ENCODE peak calls at places on chromosomes 4 and X, in eight cellular contexts. Y, G, P, H, R, L, B and F are unnamed samples.

GRCh38 chr4:103099691-103100392 is at the start of gene BDH2:
- DNase-seq in Y (peak; percentile 97), G (peak; percentile 39), P (peak; percentile 58), H (peak; percentile 88), R (peak; percentile 78), L (peak; percentile 85), B (peak; percentile 74), F (peak; percentile 86)

GRCh38 chrX:15072880-15073279 is 197.0 kb downstream of the ASB9 start:
- DNase-seq in Y (no peak), G (no peak), P (no peak), H (no peak), R (no peak), L (no peak), B (no peak), F (no peak)

GRCh38 chr4:165537028-165537648 is 158.3 kb downstream of the CPE start:
- DNase-seq in Y (peak; percentile 39), G (no peak), P (no peak), H (peak; percentile 30), R (no peak), L (peak; percentile 40), B (no peak), F (peak; percentile 36)

GRCh38 chrX:148498067-148498466 is 2.4 kb upstream of the AFF2 start:
- DNase-seq in Y (no peak), G (no peak), P (no peak), H (no peak), R (no peak), L (no peak), B (no peak), F (no peak)

GRCh38 chrX:149631293-149632165 is at the start of gene TMEM185A:
- DNase-seq in Y (peak; percentile 32), G (peak; percentile 68), P (peak; percentile 76), H (peak; percentile 70), R (peak; percentile 47), L (peak; percentile 30), B (peak; percentile 36), F (peak; percentile 83)

GRCh38 chrX:140701480-140701879 is 8.1 kb upstream of the LINC00632 start:
- DNase-seq in Y (peak; percentile 37), G (no peak), P (no peak), H (peak; percentile 10), R (no peak), L (no peak), B (no peak), F (peak; percentile 0)

GRCh38 chr4:143397887-143398286 is 61.2 kb downstream of the GAB1 start:
- DNase-seq in Y (peak; percentile 82), G (no peak), P (no peak), H (no peak), R (no peak), L (no peak), B (no peak), F (no peak)

GRCh38 chrX:132636080-132636479 is 147.2 kb upstream of the MBNL3 start:
- DNase-seq in Y (no peak), G (no peak), P (no peak), H (no peak), R (no peak), L (no peak), B (no peak), F (no peak)

GRCh38 chrX:107549504-107549903 is 78.8 kb upstream of the PRPS1 start:
- DNase-seq in Y (no peak), G (no peak), P (no peak), H (no peak), R (no peak), L (no peak), B (no peak), F (no peak)

GRCh38 chr4:8167291-8167690 is 8.7 kb upstream of the ABLIM2 start:
- DNase-seq in Y (no peak), G (no peak), P (no peak), H (no peak), R (no peak), L (no peak), B (no peak), F (no peak)

GRCh38 chr4:3784469-3785291 is 18.5 kb downstream of the ADRA2C start:
- DNase-seq in Y (no peak), G (no peak), P (no peak), H (peak; percentile 9), R (no peak), L (peak; percentile 92), B (no peak), F (no peak)

GRCh38 chrX:40415675-40416074 is 165.1 kb upstream of the ATP6AP2 start:
- DNase-seq in Y (no peak), G (no peak), P (no peak), H (no peak), R (no peak), L (no peak), B (no peak), F (no peak)

GRCh38 chrX:98068210-98068609 is 1184.5 kb downstream of the RPA4 start:
- DNase-seq in Y (no peak), G (no peak), P (no peak), H (no peak), R (no peak), L (no peak), B (no peak), F (no peak)

GRCh38 chrX:104013606-104014005 is at the start of gene H2BW1:
- DNase-seq in Y (no peak), G (no peak), P (no peak), H (no peak), R (no peak), L (no peak), B (no peak), F (no peak)

DNA sequence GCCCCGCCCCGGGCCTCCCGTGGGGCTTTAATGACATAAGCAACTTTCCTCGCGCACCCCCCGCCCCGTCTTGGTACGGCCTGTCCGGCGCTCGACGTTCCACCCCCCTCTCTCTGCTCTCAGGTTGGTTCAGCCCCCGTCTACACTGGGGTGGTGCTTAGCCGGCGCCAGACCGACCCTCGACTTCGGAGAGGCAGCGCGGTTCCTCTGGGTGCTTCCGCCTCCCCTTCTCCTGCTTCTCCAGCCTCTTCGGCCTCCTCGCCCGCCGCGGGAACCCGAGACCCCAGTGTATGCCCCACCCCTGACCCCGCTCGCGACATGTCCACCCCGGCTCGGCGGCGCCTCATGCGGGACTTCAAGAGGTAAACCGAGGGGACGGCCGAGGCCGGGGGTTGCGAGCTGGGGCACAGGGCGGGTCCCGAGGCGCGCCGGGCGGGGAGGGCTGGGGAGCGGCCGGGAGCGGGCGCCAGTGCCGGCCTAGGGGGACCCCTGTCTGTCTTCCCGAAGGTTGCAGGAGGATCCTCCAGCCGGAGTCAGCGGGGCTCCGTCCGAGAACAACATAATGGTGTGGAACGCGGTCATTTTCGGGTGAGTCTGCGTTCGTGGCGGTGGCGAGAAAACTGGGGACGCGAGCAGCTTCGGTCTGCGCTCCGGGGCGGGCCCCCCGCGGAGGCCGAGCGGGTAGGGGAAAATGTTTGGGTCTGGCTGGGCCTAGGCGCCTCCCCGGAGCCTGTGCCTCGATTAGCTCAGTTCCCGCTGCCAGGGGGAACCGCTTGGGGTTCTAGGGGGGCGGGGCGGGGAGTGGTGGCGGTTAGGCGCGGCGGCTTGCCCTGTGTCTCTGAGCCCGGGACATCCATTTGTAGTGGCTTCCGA is at the start of gene UBE2A:
- DNase-seq in Y (peak; percentile 87), G (peak; percentile 91), P (peak; percentile 92), H (peak; percentile 92), R (peak; percentile 92), L (peak; percentile 69), B (peak; percentile 79), F (peak; percentile 94)
- TF ChIP-seq POLR2A in Y (peak; percentile 96), G (peak; percentile 70), P (peak; percentile 2), H (peak; percentile 68), R (peak; percentile 78), L (peak; percentile 95), B (no peak), F (peak; percentile 83)

GRCh38 chr4:141636771-141637460 is 533 bp downstream of the IL15 start:
- DNase-seq in Y (peak; percentile 64), G (peak; percentile 18), P (peak; percentile 37), H (peak; percentile 33), R (peak; percentile 29), L (no peak), B (no peak), F (peak; percentile 49)
- TF ChIP-seq POLR2A in Y (no peak), G (no peak), P (no peak), H (no peak), R (no peak), L (no peak), B (no peak), F (no peak)

GRCh38 chrX:68685722-68686683 is 38.5 kb downstream of the STARD8 start:
- DNase-seq in Y (peak; percentile 76), G (no peak), P (peak; percentile 54), H (peak; percentile 46), R (peak; percentile 63), L (no peak), B (no peak), F (peak; percentile 70)
- TF ChIP-seq POLR2A in Y (no peak), G (peak; percentile 13), P (no peak), H (no peak), R (no peak), L (no peak), B (no peak), F (peak; percentile 56)

GRCh38 chr4:81470456-81471327 is 1.0 kb downstream of the RASGEF1B start:
- DNase-seq in Y (no peak), G (peak; percentile 27), P (peak; percentile 59), H (peak; percentile 69), R (peak; percentile 28), L (no peak), B (peak; percentile 74), F (peak; percentile 63)
- TF ChIP-seq POLR2A in Y (no peak), G (peak; percentile 24), P (no peak), H (no peak), R (no peak), L (no peak), B (no peak), F (peak; percentile 22)

GRCh38 chr4:1289232-1290164 is at the start of gene MAEA:
- DNase-seq in Y (peak; percentile 95), G (peak; percentile 95), P (peak; percentile 98), H (peak; percentile 98), R (peak; percentile 95), L (peak; percentile 92), B (peak; percentile 96), F (peak; percentile 99)
- TF ChIP-seq POLR2A in Y (peak; percentile 88), G (peak; percentile 56), P (no peak), H (peak; percentile 49), R (peak; percentile 67), L (peak; percentile 69), B (no peak), F (peak; percentile 97)